ENCODE peak calls at places on chromosomes 12 and 14, in nine cellular contexts. V is mesothelial cell of epicardium; I is endothelial cell; F is hippocampal formation; T is NCI-H226; R is Daoy; W is effector CD8-positive, alpha-beta T cell; Z is activated CD4-positive, CD25-positive, alpha-beta regulatory T cell; L is retina. Q is an unnamed sample.

GRCh38 chr12:57604454-57605307 is at the start of gene DTX3:
- DNase-seq in V (no peak), I (no peak), F (peak), T (peak), R (peak), W (peak), Z (no peak), L (peak), Q (peak)

GRCh38 chr12:122203968-122204828 is 689 bp downstream of the B3GNT4 start:
- DNase-seq in V (no peak), I (no peak), F (no peak), T (no peak), R (peak), W (no peak), Z (no peak), L (peak), Q (no peak)

GRCh38 chr14:77547512-77547911 is 48.9 kb upstream of the ISM2 start:
- DNase-seq in V (no peak), I (peak), F (no peak), T (no peak), R (no peak), W (no peak), Z (no peak), L (no peak), Q (no peak)

GRCh38 chr14:72708708-72709475 is 185.0 kb downstream of the DPF3 start:
- DNase-seq in V (no peak), I (no peak), F (peak), T (no peak), R (peak), W (no peak), Z (no peak), L (no peak), Q (peak)

GRCh38 chr14:101475468-101476257 is 85.6 kb upstream of the DIO3 start:
- DNase-seq in V (no peak), I (no peak), F (no peak), T (peak), R (peak), W (no peak), Z (no peak), L (peak), Q (peak)

GRCh38 chr12:114274131-114274530 is 131.8 kb downstream of the TBX5 start:
- DNase-seq in V (no peak), I (no peak), F (no peak), T (no peak), R (no peak), W (no peak), Z (no peak), L (no peak), Q (no peak)

GRCh38 chr12:95446511-95446910 is 27.4 kb upstream of the METAP2 start:
- DNase-seq in V (peak), I (peak), F (no peak), T (no peak), R (no peak), W (no peak), Z (no peak), L (peak), Q (no peak)

GRCh38 chr14:78737116-78737515 is 566.9 kb downstream of the NRXN3 start:
- DNase-seq in V (no peak), I (no peak), F (no peak), T (no peak), R (no peak), W (no peak), Z (no peak), L (peak), Q (no peak)

GRCh38 chr14:71720978-71721624 is 211.1 kb upstream of the RGS6 start:
- DNase-seq in V (no peak), I (peak), F (peak), T (peak), R (peak), W (no peak), Z (no peak), L (no peak), Q (peak)

GRCh38 chr12:124928095-124928911 is 13.9 kb upstream of the UBC start:
- DNase-seq in V (no peak), I (peak), F (no peak), T (peak), R (peak), W (no peak), Z (no peak), L (no peak), Q (no peak)

GRCh38 chr14:26113930-26114329 is 483.9 kb downstream of the NOVA1 start:
- DNase-seq in V (no peak), I (no peak), F (no peak), T (no peak), R (no peak), W (no peak), Z (no peak), L (no peak), Q (no peak)

GRCh38 chr12:94074970-94075695 is 73.2 kb upstream of the PLXNC1 start:
- DNase-seq in V (no peak), I (peak), F (no peak), T (peak), R (peak), W (no peak), Z (no peak), L (peak), Q (peak)

GRCh38 chr14:71933026-71933587 is 878 bp downstream of the RGS6 start:
- DNase-seq in V (no peak), I (peak), F (no peak), T (no peak), R (peak), W (no peak), Z (no peak), L (peak), Q (peak)

GRCh38 chr14:49992901-49993335 is 100.0 kb downstream of the ARF6 start:
- DNase-seq in V (no peak), I (no peak), F (no peak), T (no peak), R (peak), W (no peak), Z (peak), L (no peak), Q (peak)

GRCh38 chr12:54933381-54933780 is 51.2 kb downstream of the TESPA1 start:
- DNase-seq in V (no peak), I (no peak), F (no peak), T (no peak), R (peak), W (no peak), Z (no peak), L (no peak), Q (peak)

GRCh38 chr12:6915023-6915788 is 826 bp downstream of the ENO2 start:
- DNase-seq in V (no peak), I (no peak), F (no peak), T (peak), R (no peak), W (no peak), Z (no peak), L (peak), Q (no peak)

GRCh38 chr12:32448581-32448980 is 49.2 kb downstream of the FGD4 start:
- DNase-seq in V (no peak), I (no peak), F (no peak), T (peak), R (peak), W (no peak), Z (no peak), L (no peak), Q (peak)

GRCh38 chr14:104885973-104886689 is 21.1 kb downstream of the CEP170B start:
- DNase-seq in V (peak), I (peak), F (no peak), T (peak), R (no peak), W (no peak), Z (no peak), L (no peak), Q (no peak)

GRCh38 chr12:6612247-6612646 is 5.1 kb upstream of the CHD4 start:
- DNase-seq in V (no peak), I (no peak), F (no peak), T (no peak), R (peak), W (no peak), Z (no peak), L (no peak), Q (no peak)

GRCh38 chr12:91098942-91099341 is 12.4 kb downstream of the LUM start:
- DNase-seq in V (no peak), I (no peak), F (no peak), T (peak), R (peak), W (no peak), Z (no peak), L (no peak), Q (peak)

Q was measured in M059J.